ENCODE peak calls at places on chromosomes 3 and 15, in six cellular contexts. One of them, this sample, is unnamed.

GRCh38 chr3:58029842-58030584 is 21.8 kb downstream of the FLNB start:
- DNase-seq in GM23338: no peak
- DNase-seq in tibial artery: no peak
- DNase-seq in ovary: no peak
- DNase-seq in LNCaP clone FGC: no peak
- DNase-seq in AG10803: no peak
- DNase-seq in this sample: no peak

GRCh38 chr15:28915041-28915810 is 29.5 kb downstream of the APBA2 start:
- DNase-seq in AG10803: no peak
- DNase-seq in tibial artery: no peak
- DNase-seq in ovary: no peak
- DNase-seq in GM23338: no peak
- DNase-seq in LNCaP clone FGC: no peak
- DNase-seq in this sample: no peak

GRCh38 chr3:184562875-184563568 is 1.4 kb downstream of the EPHB3 start:
- DNase-seq in GM23338: no peak
- DNase-seq in LNCaP clone FGC: no peak
- DNase-seq in ovary: peak; percentile 60
- DNase-seq in AG10803: peak; percentile 60
- DNase-seq in tibial artery: no peak
- DNase-seq in this sample: no peak

GRCh38 chr3:119315600-119316312 is 21.6 kb downstream of the ARHGAP31 start:
- DNase-seq in tibial artery: no peak
- DNase-seq in LNCaP clone FGC: no peak
- DNase-seq in AG10803: peak; percentile 71
- DNase-seq in ovary: no peak
- DNase-seq in GM23338: no peak
- DNase-seq in this sample: no peak

GRCh38 chr3:108602249-108602934 is 12.9 kb downstream of the DZIP3 start:
- DNase-seq in ovary: no peak
- DNase-seq in GM23338: peak; percentile 54
- DNase-seq in LNCaP clone FGC: no peak
- DNase-seq in tibial artery: no peak
- DNase-seq in AG10803: no peak
- DNase-seq in this sample: no peak

GRCh38 chr15:91517491-91518200 is 335.9 kb upstream of the SLCO3A1 start:
- DNase-seq in tibial artery: no peak
- DNase-seq in ovary: no peak
- DNase-seq in AG10803: peak; percentile 47
- DNase-seq in LNCaP clone FGC: no peak
- DNase-seq in GM23338: no peak
- DNase-seq in this sample: peak; percentile 54

GRCh38 chr3:136995652-136996051 is 37.9 kb downstream of the IL20RB start:
- DNase-seq in tibial artery: no peak
- DNase-seq in ovary: no peak
- DNase-seq in AG10803: peak; percentile 54
- DNase-seq in GM23338: no peak
- DNase-seq in LNCaP clone FGC: no peak
- DNase-seq in this sample: no peak

GRCh38 chr3:149507491-149508324 is 33.2 kb downstream of the TM4SF4 start:
- DNase-seq in GM23338: peak; percentile 26
- DNase-seq in tibial artery: peak; percentile 78
- DNase-seq in AG10803: peak; percentile 34
- DNase-seq in ovary: no peak
- DNase-seq in LNCaP clone FGC: no peak
- DNase-seq in this sample: peak; percentile 45

GRCh38 chr15:75727851-75728715 is 15.4 kb upstream of the CSPG4 start:
- DNase-seq in AG10803: peak; percentile 34
- DNase-seq in tibial artery: peak; percentile 78
- DNase-seq in LNCaP clone FGC: no peak
- DNase-seq in GM23338: peak; percentile 83
- DNase-seq in ovary: no peak
- DNase-seq in this sample: peak; percentile 28

GRCh38 chr15:74010929-74011540 is 16.5 kb downstream of the PML start:
- DNase-seq in ovary: no peak
- DNase-seq in GM23338: no peak
- DNase-seq in LNCaP clone FGC: no peak
- DNase-seq in tibial artery: no peak
- DNase-seq in AG10803: peak; percentile 59
- DNase-seq in this sample: no peak

GRCh38 chr3:58422756-58423324 is 10.8 kb downstream of the PDHB start:
- DNase-seq in AG10803: peak; percentile 35
- DNase-seq in ovary: no peak
- DNase-seq in GM23338: peak; percentile 71
- DNase-seq in tibial artery: no peak
- DNase-seq in LNCaP clone FGC: no peak
- DNase-seq in this sample: peak; percentile 35

GRCh38 chr15:39391230-39391629 is 189.6 kb upstream of the THBS1 start:
- DNase-seq in tibial artery: no peak
- DNase-seq in GM23338: no peak
- DNase-seq in AG10803: peak; percentile 18
- DNase-seq in ovary: no peak
- DNase-seq in LNCaP clone FGC: no peak
- DNase-seq in this sample: no peak

GRCh38 chr3:197468167-197468566 is 87.6 kb downstream of the BDH1 start:
- DNase-seq in ovary: no peak
- DNase-seq in AG10803: no peak
- DNase-seq in GM23338: no peak
- DNase-seq in tibial artery: no peak
- DNase-seq in LNCaP clone FGC: no peak
- DNase-seq in this sample: no peak

GRCh38 chr3:72847751-72848702 is at the start of gene SHQ1:
- DNase-seq in ovary: peak; percentile 96
- DNase-seq in LNCaP clone FGC: peak; percentile 90
- DNase-seq in GM23338: peak; percentile 98
- DNase-seq in AG10803: peak; percentile 94
- DNase-seq in tibial artery: peak; percentile 97
- DNase-seq in this sample: peak; percentile 92

GRCh38 chr3:64441861-64442260 is 216.6 kb upstream of the PRICKLE2 start:
- DNase-seq in GM23338: no peak
- DNase-seq in AG10803: no peak
- DNase-seq in ovary: no peak
- DNase-seq in tibial artery: no peak
- DNase-seq in LNCaP clone FGC: peak; percentile 22
- DNase-seq in this sample: peak; percentile 43

GRCh38 chr15:91224750-91225380 is 124.8 kb downstream of the SV2B start:
- DNase-seq in ovary: no peak
- DNase-seq in AG10803: peak; percentile 24
- DNase-seq in GM23338: peak; percentile 83
- DNase-seq in tibial artery: no peak
- DNase-seq in LNCaP clone FGC: no peak
- DNase-seq in this sample: peak; percentile 15

GRCh38 chr3:31946484-31947081 is 34.5 kb downstream of the OSBPL10 start:
- DNase-seq in ovary: no peak
- DNase-seq in GM23338: peak; percentile 40
- DNase-seq in tibial artery: no peak
- DNase-seq in AG10803: no peak
- DNase-seq in LNCaP clone FGC: no peak
- DNase-seq in this sample: no peak

GRCh38 chr3:85835857-85836470 is 877.2 kb downstream of the CADM2 start:
- DNase-seq in AG10803: no peak
- DNase-seq in GM23338: no peak
- DNase-seq in LNCaP clone FGC: no peak
- DNase-seq in ovary: no peak
- DNase-seq in tibial artery: no peak
- DNase-seq in this sample: no peak

GRCh38 chr15:27805261-27806220 is 293.6 kb downstream of the OCA2 start:
- DNase-seq in tibial artery: no peak
- DNase-seq in GM23338: no peak
- DNase-seq in AG10803: no peak
- DNase-seq in ovary: no peak
- DNase-seq in LNCaP clone FGC: no peak
- DNase-seq in this sample: no peak

GRCh38 chr3:50604628-50605588 is 6.7 kb downstream of the CISH start:
- DNase-seq in tibial artery: no peak
- DNase-seq in LNCaP clone FGC: no peak
- DNase-seq in GM23338: no peak
- DNase-seq in AG10803: no peak
- DNase-seq in ovary: peak; percentile 86
- DNase-seq in this sample: no peak

GRCh38 chr3:122598556-122598955 is 21.1 kb downstream of the PARP15 start:
- DNase-seq in LNCaP clone FGC: no peak
- DNase-seq in ovary: no peak
- DNase-seq in AG10803: no peak
- DNase-seq in GM23338: no peak
- DNase-seq in tibial artery: no peak
- DNase-seq in this sample: no peak

GRCh38 chr3:155302476-155302875 is 9.0 kb upstream of the STRIT1 start:
- DNase-seq in tibial artery: no peak
- DNase-seq in LNCaP clone FGC: no peak
- DNase-seq in AG10803: peak; percentile 63
- DNase-seq in GM23338: no peak
- DNase-seq in ovary: no peak
- DNase-seq in this sample: peak; percentile 69

GRCh38 chr3:11613851-11614491 is 29.7 kb downstream of the VGLL4 start:
- DNase-seq in AG10803: no peak
- DNase-seq in tibial artery: no peak
- DNase-seq in LNCaP clone FGC: no peak
- DNase-seq in GM23338: no peak
- DNase-seq in ovary: no peak
- DNase-seq in this sample: no peak

GRCh38 chr15:70054884-70055387 is 42.8 kb downstream of the TLE3 start:
- DNase-seq in tibial artery: peak; percentile 48
- DNase-seq in LNCaP clone FGC: no peak
- DNase-seq in ovary: peak; percentile 10
- DNase-seq in GM23338: no peak
- DNase-seq in AG10803: no peak
- DNase-seq in this sample: no peak

GRCh38 chr3:187802928-187803259 is 57.6 kb upstream of the BCL6 start:
- DNase-seq in ovary: no peak
- DNase-seq in LNCaP clone FGC: no peak
- DNase-seq in GM23338: no peak
- DNase-seq in tibial artery: no peak
- DNase-seq in AG10803: no peak
- DNase-seq in this sample: no peak

GRCh38 chr15:91694131-91694828 is 159.2 kb upstream of the SLCO3A1 start:
- DNase-seq in AG10803: peak; percentile 76
- DNase-seq in GM23338: peak; percentile 13
- DNase-seq in LNCaP clone FGC: no peak
- DNase-seq in tibial artery: peak; percentile 71
- DNase-seq in ovary: peak; percentile 44
- DNase-seq in this sample: peak; percentile 74

GRCh38 chr15:89395996-89396395 is 61.4 kb upstream of the POLG start:
- DNase-seq in tibial artery: no peak
- DNase-seq in ovary: no peak
- DNase-seq in LNCaP clone FGC: no peak
- DNase-seq in GM23338: no peak
- DNase-seq in AG10803: peak; percentile 25
- DNase-seq in this sample: no peak

GRCh38 chr15:61426466-61426865 is 197.4 kb upstream of the RORA start:
- DNase-seq in LNCaP clone FGC: no peak
- DNase-seq in tibial artery: no peak
- DNase-seq in ovary: no peak
- DNase-seq in AG10803: no peak
- DNase-seq in GM23338: peak; percentile 65
- DNase-seq in this sample: no peak

GRCh38 chr3:38247366-38248035 is 18.1 kb upstream of the SLC22A13 start:
- DNase-seq in tibial artery: no peak
- DNase-seq in AG10803: peak; percentile 87
- DNase-seq in GM23338: no peak
- DNase-seq in LNCaP clone FGC: peak; percentile 41
- DNase-seq in ovary: no peak
- DNase-seq in this sample: peak; percentile 91
- TF ChIP-seq CTCF in tibial artery: no peak
- TF ChIP-seq CTCF in AG10803: peak; percentile 43
- TF ChIP-seq CTCF in GM23338: peak; percentile 6
- TF ChIP-seq CTCF in LNCaP clone FGC: peak; percentile 35
- TF ChIP-seq CTCF in ovary: no peak
- TF ChIP-seq CTCF in this sample: peak; percentile 42

DNA sequence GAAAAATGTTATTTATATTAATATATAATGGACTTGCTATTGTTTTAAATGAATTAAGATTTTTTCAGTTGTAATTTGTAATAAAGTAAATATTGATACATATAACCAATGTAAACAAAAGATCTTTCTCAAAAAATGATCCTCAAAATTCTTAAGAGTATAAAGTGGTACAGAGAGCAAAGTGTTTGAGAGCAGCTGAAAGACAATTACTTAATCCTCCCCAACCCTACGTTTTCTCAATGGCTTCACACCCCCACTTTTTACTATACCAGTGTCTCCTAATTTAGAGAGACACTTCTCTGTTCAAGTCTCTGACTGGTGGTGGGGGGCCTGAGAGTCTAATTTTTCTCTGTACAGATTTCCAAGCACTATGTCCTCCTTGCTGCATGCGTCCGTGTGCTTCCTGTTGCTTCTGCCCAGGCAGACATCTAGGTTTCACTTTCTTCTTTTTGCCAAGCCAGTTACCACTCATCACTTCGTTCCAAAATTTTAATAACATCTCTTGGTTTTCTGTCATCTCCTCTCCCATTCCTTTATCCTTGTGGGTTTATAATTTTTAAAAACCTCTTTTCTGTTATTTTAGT is 276.3 kb upstream of the DNAJC19 start:
- DNase-seq in GM23338: no peak
- DNase-seq in AG10803: no peak
- DNase-seq in LNCaP clone FGC: no peak
- DNase-seq in ovary: no peak
- DNase-seq in tibial artery: no peak
- DNase-seq in this sample: peak; percentile 18
- H3K4me3 ChIP-seq in GM23338: no peak overlapping the region
- H3K4me3 ChIP-seq in AG10803: no peak overlapping the region
- H3K4me3 ChIP-seq in LNCaP clone FGC: no peak overlapping the region
- H3K4me3 ChIP-seq in ovary: no peak overlapping the region
- H3K4me3 ChIP-seq in tibial artery: no peak overlapping the region
- H3K4me3 ChIP-seq in this sample: peak overlapping the region; percentile 5

DNA sequence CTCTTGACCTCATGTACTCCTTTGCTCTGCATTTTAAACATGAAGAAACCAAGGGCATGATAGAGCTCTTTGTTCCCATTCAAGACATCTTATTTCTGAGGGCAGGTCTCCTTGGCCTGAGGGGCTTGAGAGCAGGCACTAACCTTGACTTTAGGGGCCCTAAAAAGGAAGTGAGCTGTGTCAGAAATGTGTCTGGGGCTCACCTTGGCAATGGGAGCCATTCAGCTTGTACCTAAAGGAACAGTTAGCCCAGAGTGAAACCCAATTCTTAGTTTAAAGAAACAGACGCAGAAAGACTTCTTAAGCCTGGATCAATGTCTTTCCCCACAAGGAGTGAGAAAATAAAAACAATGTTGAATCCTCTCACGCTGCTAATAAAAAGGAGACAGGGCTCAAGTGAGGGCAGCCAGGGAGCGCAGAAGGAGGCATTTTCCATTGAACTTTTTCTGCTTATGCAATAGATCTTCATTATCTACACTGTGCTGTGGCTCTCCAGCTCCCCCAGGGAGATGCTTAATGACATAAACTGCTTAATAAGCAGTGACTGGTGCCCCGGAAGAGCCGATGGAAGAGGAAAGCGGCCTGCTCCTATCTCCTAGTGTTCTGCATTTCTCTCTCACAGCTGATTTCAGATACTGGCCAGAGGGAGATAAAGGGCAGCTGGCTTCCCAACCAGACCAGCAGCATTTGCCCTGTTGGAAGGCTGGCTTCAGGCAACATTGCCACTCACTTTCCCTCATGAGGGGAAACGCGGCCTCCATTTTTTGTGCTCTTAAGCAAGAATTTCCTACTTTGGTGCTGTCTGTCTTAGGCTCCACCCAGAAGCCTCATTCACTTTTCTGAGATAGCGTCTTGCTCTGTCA is 152.0 kb downstream of the OPA1 start:
- DNase-seq in GM23338: no peak
- DNase-seq in tibial artery: no peak
- DNase-seq in AG10803: no peak
- DNase-seq in ovary: no peak
- DNase-seq in LNCaP clone FGC: no peak
- DNase-seq in this sample: no peak
- TF ChIP-seq CTCF in GM23338: no peak
- TF ChIP-seq CTCF in tibial artery: no peak
- TF ChIP-seq CTCF in AG10803: no peak
- TF ChIP-seq CTCF in ovary: no peak
- TF ChIP-seq CTCF in LNCaP clone FGC: no peak
- TF ChIP-seq CTCF in this sample: no peak

GRCh38 chr3:172666873-172667694 is 43.8 kb downstream of the NCEH1 start:
- DNase-seq in ovary: peak; percentile 76
- DNase-seq in LNCaP clone FGC: peak; percentile 81
- DNase-seq in tibial artery: no peak
- DNase-seq in AG10803: peak; percentile 79
- DNase-seq in GM23338: peak; percentile 94
- DNase-seq in this sample: peak; percentile 84
- H3K4me3 ChIP-seq in ovary: no peak overlapping the region
- H3K4me3 ChIP-seq in LNCaP clone FGC: peak overlapping the region; percentile 40
- H3K4me3 ChIP-seq in tibial artery: no peak overlapping the region
- H3K4me3 ChIP-seq in AG10803: no peak overlapping the region
- H3K4me3 ChIP-seq in GM23338: no peak overlapping the region
- H3K4me3 ChIP-seq in this sample: no peak overlapping the region

This sample was measured in astrocyte of the spinal cord.